ENCODE peak calls at places on chromosomes 4 and X, in seven cellular contexts. H is H9, Z is mesendoderm, S is H1, Q is neuronal stem cell, X is IMR-90, J is trophoblast cell. C is an unnamed sample.

GRCh38 chrX:71496476-71496875 is 36.4 kb upstream of the OGT start:
- DNase-seq in Z (no peak), H (no peak), S (no peak), Q (no peak), X (no peak), J (no peak), C (no peak)

GRCh38 chrX:71637848-71638247 is 19.5 kb upstream of the CXCR3 start:
- DNase-seq in Q (no peak), S (no peak), X (peak), J (no peak), Z (no peak), H (no peak), C (peak)

GRCh38 chr4:8217871-8218270 is 18.8 kb downstream of the SH3TC1 start:
- DNase-seq in X (no peak), Q (no peak), Z (no peak), S (no peak), J (no peak), H (no peak), C (no peak)

GRCh38 chrX:100687128-100687527 is 43.1 kb downstream of the SRPX2 start:
- DNase-seq in Z (no peak), X (no peak), H (no peak), Q (no peak), S (no peak), J (no peak), C (no peak)

GRCh38 chr4:133513891-133514290 is 364.8 kb downstream of the PCDH10 start:
- DNase-seq in J (no peak), H (no peak), X (no peak), Q (no peak), S (no peak), Z (no peak), C (peak)

GRCh38 chr4:3825530-3825929 is 59.3 kb downstream of the ADRA2C start:
- DNase-seq in Q (no peak), Z (no peak), S (no peak), X (no peak), J (no peak), H (no peak), C (no peak)

GRCh38 chr4:158873795-158874359 is 105.1 kb downstream of the FNIP2 start:
- DNase-seq in S (no peak), Z (peak), Q (no peak), J (peak), X (peak), H (no peak), C (peak)

GRCh38 chr4:39255266-39255665 is 72.9 kb downstream of the WDR19 start:
- DNase-seq in S (no peak), Z (peak), Q (no peak), H (no peak), X (peak), J (no peak), C (peak)

GRCh38 chr4:8912506-8912905 is 40.9 kb upstream of the HMX1 start:
- DNase-seq in X (no peak), S (no peak), H (no peak), J (no peak), Q (no peak), Z (no peak), C (no peak)

GRCh38 chr4:186685744-186686143 is 37.9 kb downstream of the FAT1 start:
- DNase-seq in S (no peak), H (no peak), J (no peak), Q (no peak), X (peak), Z (peak), C (peak)

GRCh38 chr4:54861201-54861600 is 203.4 kb downstream of the KIT start:
- DNase-seq in X (no peak), Z (no peak), Q (no peak), J (peak), H (no peak), S (no peak), C (no peak)

GRCh38 chrX:22032084-22032483 is at the start of gene PHEX:
- DNase-seq in S (no peak), J (no peak), X (no peak), Z (no peak), Q (no peak), H (no peak), C (no peak)

GRCh38 chr4:114272226-114272625 is 292.8 kb upstream of the ARSJ start:
- DNase-seq in Q (no peak), X (peak), J (no peak), S (no peak), Z (no peak), H (no peak), C (peak)

GRCh38 chrX:17464196-17464595 is 89.2 kb downstream of the NHS start:
- DNase-seq in Q (no peak), Z (peak), J (peak), X (peak), H (no peak), S (no peak), C (no peak)

GRCh38 chrX:1546601-1547275 is 9.8 kb upstream of the P2RY8 start:
- DNase-seq in H (no peak), Z (no peak), Q (no peak), J (no peak), X (no peak), S (no peak), C (no peak)

GRCh38 chrX:80648023-80648422 is 161.7 kb downstream of the BRWD3 start:
- DNase-seq in Q (peak), Z (peak), H (no peak), X (no peak), S (no peak), J (no peak), C (peak)

GRCh38 chr4:7206385-7206784 is 14.0 kb downstream of the SORCS2 start:
- DNase-seq in Q (no peak), S (no peak), H (no peak), Z (peak), X (peak), J (no peak), C (peak)

GRCh38 chrX:77742788-77743476 is 43.1 kb downstream of the ATRX start:
- DNase-seq in H (no peak), X (no peak), Q (no peak), J (no peak), Z (no peak), S (no peak), C (no peak)

GRCh38 chrX:27463187-27463586 is at the start of gene PPP4R3C:
- DNase-seq in X (no peak), Z (no peak), Q (no peak), J (no peak), H (no peak), S (no peak), C (no peak)

GRCh38 chr4:79650794-79651431 is 242.9 kb upstream of the GK2 start:
- DNase-seq in S (no peak), J (no peak), H (no peak), Z (peak), X (peak), Q (no peak), C (peak)

GRCh38 chr4:138659640-138660325 is 355.8 kb upstream of the NOCT start:
- DNase-seq in X (no peak), Q (no peak), J (no peak), S (peak), H (peak), Z (peak), C (no peak)

GRCh38 chrX:105658136-105658535 is 164.2 kb upstream of the NRK start:
- DNase-seq in Q (no peak), S (no peak), X (no peak), Z (no peak), H (no peak), J (peak), C (peak)

GRCh38 chr4:106766519-106766918 is 269.6 kb downstream of the DKK2 start:
- DNase-seq in J (no peak), Z (peak), S (no peak), H (no peak), X (no peak), Q (no peak), C (no peak)

GRCh38 chr4:173370130-173370476 is 651 bp upstream of the SAP30 start:
- DNase-seq in H (no peak), Q (no peak), S (peak), Z (no peak), J (no peak), X (no peak), C (no peak)

GRCh38 chr4:148852092-148852699 is 410.0 kb upstream of the NR3C2 start:
- DNase-seq in X (no peak), S (no peak), Q (no peak), H (no peak), J (no peak), Z (peak), C (no peak)

GRCh38 chrX:40006025-40007017 is 91.4 kb downstream of the BCOR start:
- DNase-seq in S (peak), Z (peak), X (no peak), H (peak), J (peak), Q (no peak), C (peak)

GRCh38 chrX:124373348-124373747 is 27.0 kb downstream of the SH2D1A start:
- DNase-seq in Q (no peak), S (no peak), Z (no peak), J (no peak), X (no peak), H (no peak), C (no peak)

GRCh38 chrX:70954871-70955270 is 24.0 kb upstream of the SLC7A3 start:
- DNase-seq in S (no peak), Q (no peak), J (no peak), X (no peak), H (no peak), Z (no peak), C (no peak)

GRCh38 chrX:24025741-24026402 is 1.1 kb downstream of the KLHL15 start:
- DNase-seq in X (peak), H (peak), Q (no peak), Z (peak), S (peak), J (no peak), C (peak)

DNA sequence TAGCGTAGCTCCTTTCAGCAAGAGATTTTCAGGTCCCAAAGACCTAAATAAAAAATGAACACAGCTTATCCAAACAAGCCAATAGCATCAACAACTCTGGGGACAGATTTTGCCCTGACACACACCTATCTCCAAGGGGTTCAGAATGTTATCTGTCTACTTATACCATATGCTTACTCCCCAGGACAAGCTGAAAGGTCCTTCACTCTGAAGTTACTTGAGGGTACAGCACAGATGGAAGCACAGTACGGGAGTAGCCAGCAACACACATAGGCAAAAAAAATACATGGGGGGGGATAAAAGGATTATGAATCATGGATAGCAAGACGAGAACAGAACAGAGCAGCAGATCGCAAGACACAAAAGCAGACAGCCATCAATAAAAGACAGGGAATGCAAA is 90.7 kb upstream of the MCF2 start:
- DNase-seq in S (no peak), H (no peak), J (no peak), Q (no peak), X (no peak), Z (no peak), C (no peak)
- H3K18ac ChIP-seq in S (no peak), H (no peak), J (no peak), Q (no peak), X (no peak), Z (no peak), C (no peak)

DNA sequence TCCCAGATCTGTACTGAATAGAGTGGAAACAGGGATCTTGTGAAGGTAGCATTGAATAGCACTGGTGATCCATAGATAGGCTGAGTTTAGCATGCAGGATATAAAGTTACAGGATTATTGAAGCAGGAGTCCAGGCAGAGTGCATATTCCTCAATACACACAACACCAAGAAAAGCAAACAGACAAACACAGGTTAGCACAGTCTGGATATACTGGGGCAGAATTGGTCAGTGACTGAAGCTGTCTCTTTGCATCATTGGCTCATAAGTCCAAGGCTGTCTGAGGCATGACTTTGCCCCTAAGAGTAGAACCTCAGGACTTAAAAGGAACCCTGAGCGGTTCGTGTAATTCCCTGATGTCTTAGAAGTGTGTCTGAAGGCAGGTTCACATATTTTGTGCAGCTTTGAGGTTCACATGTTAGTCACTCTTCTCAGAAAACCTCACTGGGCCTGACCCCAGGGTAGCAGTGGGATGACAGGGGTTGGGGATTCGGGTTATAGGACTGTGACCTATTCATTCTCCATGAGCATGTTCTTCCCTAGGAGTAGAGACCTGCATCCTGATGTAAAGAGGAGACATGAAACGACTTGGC is 134.6 kb downstream of the AASDH start:
- DNase-seq in S (no peak), H (no peak), Q (no peak), X (no peak), Z (no peak), J (no peak), C (no peak)
- H2AK5ac ChIP-seq in S (no peak), H (no peak), Q (no peak), X (no peak), Z (no peak), J (no peak), C (no peak)

DNA sequence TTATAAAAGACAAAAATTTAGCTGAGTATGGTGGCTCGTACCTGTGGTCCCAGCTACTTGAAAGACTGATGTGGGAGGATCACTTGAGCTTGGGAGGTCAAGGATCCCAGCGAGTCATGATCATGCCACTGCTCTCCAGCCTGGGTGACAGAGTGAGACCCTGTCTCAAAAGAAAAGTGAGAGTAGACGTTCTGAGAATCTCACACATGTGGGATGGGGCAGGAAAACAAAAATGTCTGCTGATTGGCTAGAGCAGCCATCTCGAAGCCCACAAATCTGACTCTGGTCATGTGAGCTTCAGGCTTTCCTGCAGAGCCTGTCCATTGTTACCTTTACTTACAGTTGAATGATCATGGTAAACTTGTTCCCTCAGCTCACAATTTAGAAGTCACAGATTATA is 23.1 kb upstream of the SLC9A7 start:
- DNase-seq in Z (no peak), Q (no peak), H (no peak), S (no peak), X (no peak), J (no peak), C (no peak)
- H3K18ac ChIP-seq in Z (no peak), Q (no peak), H (no peak), S (no peak), X (no peak), J (no peak), C (no peak)

DNA sequence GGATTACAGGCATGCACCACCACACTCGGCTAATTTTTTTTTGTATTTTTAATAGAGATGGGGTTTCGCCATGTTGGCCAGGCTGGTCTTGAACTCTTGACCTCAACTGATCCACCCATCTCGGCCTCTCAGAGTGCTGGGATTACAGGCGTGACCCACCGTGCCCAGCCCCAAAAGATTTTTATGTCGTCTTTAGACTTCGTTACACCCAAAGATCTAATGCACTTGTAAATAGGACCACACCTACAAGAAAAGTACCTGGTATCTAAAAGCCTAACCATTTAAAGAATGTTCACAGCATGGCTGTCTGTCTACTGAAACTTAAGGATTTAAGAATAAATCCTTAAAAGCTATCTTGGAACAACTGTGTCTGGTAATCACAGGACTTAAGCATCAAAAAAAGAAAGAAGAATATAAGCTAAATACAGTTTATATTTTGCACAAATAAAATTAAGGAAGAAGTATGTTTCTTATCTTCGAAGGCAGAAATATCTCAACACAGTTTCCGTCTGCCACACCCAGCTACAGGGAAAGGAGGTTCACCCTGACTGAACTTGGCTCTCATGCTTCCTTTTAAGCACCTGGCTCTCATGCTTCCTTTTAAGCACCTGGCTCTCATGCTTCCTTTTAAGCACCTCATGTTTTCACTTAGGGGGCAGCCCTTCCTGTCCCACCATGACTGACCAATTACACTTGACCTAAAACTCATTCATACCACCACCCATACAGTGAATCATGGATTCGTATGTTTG is 92.0 kb upstream of the STS start:
- DNase-seq in Q (no peak), H (no peak), S (no peak), J (no peak), X (no peak), Z (no peak), C (no peak)
- H2AK5ac ChIP-seq in Q (no peak), H (no peak), S (no peak), J (no peak), X (no peak), Z (no peak), C (no peak)

DNA sequence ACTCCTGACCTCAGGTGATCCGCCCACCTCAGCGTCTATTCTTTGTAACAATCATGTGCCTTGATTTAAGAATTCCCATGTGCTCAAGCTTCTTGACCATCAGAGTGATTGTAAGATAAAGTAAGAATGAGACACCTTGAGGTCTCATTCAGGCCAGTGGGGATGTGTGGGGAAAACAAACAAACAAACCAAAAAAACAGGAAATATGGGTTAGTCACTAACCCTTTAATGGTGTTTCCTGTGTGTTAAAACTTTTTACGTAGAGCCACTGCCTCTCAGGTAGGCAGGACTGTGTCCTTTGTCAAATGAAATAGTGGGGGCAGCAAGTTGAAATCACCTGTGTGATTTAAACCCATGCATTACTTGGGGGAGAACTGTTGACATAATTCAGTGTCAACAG is 91.5 kb upstream of the DHRSX start:
- DNase-seq in S (no peak), Q (no peak), H (no peak), J (peak), Z (peak), X (no peak), C (no peak)
- H3K18ac ChIP-seq in S (peak), Q (no peak), H (no peak), J (no peak), Z (no peak), X (no peak), C (no peak)

GRCh38 chrX:50852524-50852923 is 38.5 kb upstream of the SHROOM4 start:
- DNase-seq in H (no peak), Z (no peak), X (no peak), J (no peak), Q (no peak), S (no peak), C (no peak)

GRCh38 chrX:50858548-50858947 is 44.6 kb upstream of the SHROOM4 start:
- DNase-seq in X (no peak), Z (no peak), Q (no peak), H (no peak), J (no peak), S (no peak), C (no peak)

DNA sequence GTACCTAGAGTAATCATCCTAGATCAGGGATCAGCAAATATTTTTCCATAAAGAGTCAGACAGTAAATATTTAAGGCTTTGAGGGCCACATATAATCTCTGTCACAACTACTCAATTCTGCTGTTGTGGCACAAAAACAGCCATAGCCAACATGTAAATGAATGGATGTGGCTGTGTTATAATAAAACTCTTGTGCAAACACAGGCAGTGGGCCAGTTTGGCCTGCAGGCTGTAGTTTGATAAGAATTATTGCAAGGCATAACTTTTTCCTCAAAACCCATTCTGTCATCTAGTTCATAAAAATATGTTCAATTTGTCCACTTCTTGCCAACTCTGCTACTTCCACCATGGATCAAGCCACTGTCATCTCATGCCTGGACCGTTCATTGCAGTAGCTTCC is 39.4 kb upstream of the SHROOM4 start:
- DNase-seq in Z (no peak), J (no peak), X (no peak), Q (no peak), H (no peak), S (no peak), C (no peak)
- H2AK5ac ChIP-seq in Z (no peak), J (no peak), X (no peak), Q (no peak), H (no peak), S (no peak), C (no peak)

C was measured in mesenchymal stem cell.